ENCODE peak calls at places on chromosomes 6 and 20, in nine cellular contexts. L is left ventricle myocardium inferior; J is astrocyte; B is tibial artery; F is IMR-90; Y is CD8-positive, alpha-beta T cell; K is CD4-positive, CD25-positive, alpha-beta regulatory T cell; M is HepG2; W is hepatocyte. P is an unnamed sample.

GRCh38 chr6:131427441-131428051 is 145.5 kb upstream of the ARG1 start:
- DNase-seq in L (no peak), F (no peak), K (no peak), W (no peak), J (no peak), M (no peak), Y (no peak), B (no peak), P (no peak)

GRCh38 chr20:35225319-35226125 is 968 bp upstream of the MMP24 start:
- DNase-seq in M (no peak), B (no peak), K (no peak), Y (no peak), L (no peak), J (no peak), W (no peak), F (no peak), P (peak; percentile 41)

GRCh38 chr6:53154794-53155193 is 6.2 kb upstream of the GCM1 start:
- DNase-seq in Y (no peak), F (no peak), J (no peak), W (no peak), L (no peak), B (no peak), K (no peak), M (no peak), P (no peak)

GRCh38 chr6:138945354-138945753 is 42.7 kb downstream of the REPS1 start:
- DNase-seq in W (no peak), F (no peak), Y (no peak), J (no peak), M (peak; percentile 13), B (no peak), L (no peak), K (peak; percentile 9), P (no peak)

GRCh38 chr6:26296556-26296856 is 68.5 kb upstream of the BTN3A2 start:
- DNase-seq in K (no peak), L (no peak), M (no peak), W (no peak), Y (no peak), F (no peak), J (no peak), B (no peak), P (no peak)

GRCh38 chr6:111154981-111155380 is 67.7 kb downstream of the SLC16A10 start:
- DNase-seq in F (no peak), M (no peak), B (no peak), Y (no peak), K (no peak), L (no peak), J (no peak), W (no peak), P (no peak)

GRCh38 chr6:99178168-99178567 is 171.3 kb downstream of the FAXC start:
- DNase-seq in J (no peak), L (no peak), M (no peak), F (no peak), Y (no peak), B (no peak), K (no peak), W (peak; percentile 11), P (no peak)

GRCh38 chr20:62850333-62850974 is 11.2 kb downstream of the TCFL5 start:
- DNase-seq in B (no peak), Y (no peak), J (no peak), L (no peak), W (no peak), F (no peak), K (no peak), M (no peak), P (peak; percentile 32)

GRCh38 chr6:138107752-138108592 is 753 bp upstream of the PERP start:
- DNase-seq in W (peak; percentile 71), F (no peak), J (no peak), L (no peak), M (peak; percentile 73), Y (no peak), K (peak; percentile 15), B (no peak), P (peak; percentile 81)

GRCh38 chr20:45987108-45987780 is 15.2 kb upstream of the ZNF335 start:
- DNase-seq in J (no peak), M (peak; percentile 73), W (peak; percentile 83), F (peak; percentile 45), B (no peak), L (peak; percentile 68), Y (peak; percentile 68), K (peak; percentile 70), P (peak; percentile 91)

GRCh38 chr20:3612795-3613560 is 50.2 kb downstream of the GFRA4 start:
- DNase-seq in W (no peak), Y (no peak), F (peak; percentile 13), K (no peak), J (no peak), M (no peak), B (no peak), L (no peak), P (peak; percentile 3)

GRCh38 chr20:3616250-3616649 is 46.9 kb downstream of the GFRA4 start:
- DNase-seq in Y (no peak), J (peak; percentile 52), M (no peak), L (peak; percentile 42), F (peak; percentile 50), B (no peak), K (no peak), W (no peak), P (peak; percentile 17)

GRCh38 chr20:3614509-3614908 is 48.7 kb downstream of the GFRA4 start:
- DNase-seq in F (peak; percentile 56), Y (no peak), W (no peak), B (no peak), M (no peak), K (no peak), L (no peak), J (peak; percentile 6), P (no peak)

DNA sequence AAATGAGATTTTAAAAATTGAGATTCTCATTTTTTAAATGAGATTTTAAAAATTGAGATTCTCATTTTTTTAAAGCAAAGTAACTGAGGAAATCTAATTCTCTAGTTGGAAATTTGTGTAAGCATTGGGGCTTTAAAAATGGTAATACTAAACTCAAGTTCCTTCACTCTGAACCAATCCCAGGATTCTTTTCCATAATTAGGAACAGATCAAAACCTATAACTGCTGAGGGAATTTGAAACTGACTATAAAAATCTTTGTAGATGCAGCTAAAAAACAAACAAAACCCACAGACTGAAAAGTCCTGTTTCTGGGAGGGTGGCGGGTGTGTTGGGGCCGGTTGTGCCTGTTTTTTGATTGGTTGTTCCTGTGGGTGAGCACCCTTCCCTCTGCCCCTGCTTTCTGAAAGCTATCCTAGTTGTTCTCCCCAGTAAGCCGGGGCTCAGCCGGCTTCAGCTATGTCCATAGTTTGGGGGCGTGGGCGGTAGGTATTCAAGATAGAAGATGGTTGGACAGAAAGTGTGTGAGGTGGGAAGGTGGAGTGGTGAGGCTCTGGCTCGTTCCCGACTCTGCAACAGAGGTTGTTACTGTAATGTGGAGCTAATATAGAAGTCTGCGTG is 49.3 kb downstream of the GFRA4 start:
- DNase-seq in L (no peak), W (no peak), B (no peak), F (peak; percentile 6), M (no peak), Y (no peak), J (no peak), K (no peak), P (peak; percentile 10)
- H3K4me3 ChIP-seq in L (no peak overlapping the region), W (no peak overlapping the region), B (no peak overlapping the region), F (no peak overlapping the region), M (no peak overlapping the region), Y (no peak overlapping the region), J (no peak overlapping the region), K (no peak overlapping the region), P (peak overlapping the region; percentile 54)

GRCh38 chr6:4220619-4221018 is 85.2 kb upstream of the ECI2 start:
- DNase-seq in B (no peak), K (no peak), J (no peak), Y (no peak), W (no peak), F (peak; percentile 15), L (no peak), M (no peak), P (no peak)
- H3K9me3 ChIP-seq in B (no peaks in the 10 kb centered on the region), K (no peaks in the 10 kb centered on the region), J (no peaks in the 10 kb centered on the region), Y (no peaks in the 10 kb centered on the region), W (no peaks in the 10 kb centered on the region), F (no peaks in the 10 kb centered on the region), L (no peaks in the 10 kb centered on the region), M (no peaks in the 10 kb centered on the region), P (no peaks in the 10 kb centered on the region)

GRCh38 chr6:147564556-147564955 is 56.1 kb downstream of the SAMD5 start:
- DNase-seq in M (no peak), Y (no peak), J (peak; percentile 44), K (no peak), W (no peak), F (peak; percentile 59), B (no peak), L (no peak), P (no peak)

GRCh38 chr6:147561742-147562141 is 53.3 kb downstream of the SAMD5 start:
- DNase-seq in K (no peak), B (no peak), L (no peak), Y (no peak), W (no peak), J (no peak), M (no peak), F (no peak), P (no peak)

GRCh38 chr6:147560670-147561069 is 52.2 kb downstream of the SAMD5 start:
- DNase-seq in J (no peak), K (no peak), B (no peak), W (no peak), L (no peak), M (no peak), F (no peak), Y (no peak), P (no peak)

GRCh38 chr6:147554281-147554680 is 45.8 kb downstream of the SAMD5 start:
- DNase-seq in M (no peak), J (no peak), B (no peak), F (no peak), K (no peak), L (no peak), Y (no peak), W (no peak), P (no peak)

GRCh38 chr6:147559016-147559415 is 50.5 kb downstream of the SAMD5 start:
- DNase-seq in J (no peak), K (no peak), B (no peak), Y (no peak), L (no peak), F (peak; percentile 5), M (no peak), W (no peak), P (no peak)
- H3K4me3 ChIP-seq in J (no peak overlapping the region), K (no peak overlapping the region), B (no peak overlapping the region), Y (no peak overlapping the region), L (no peak overlapping the region), F (no peak overlapping the region), M (no peak overlapping the region), W (no peak overlapping the region), P (no peak overlapping the region)

DNA sequence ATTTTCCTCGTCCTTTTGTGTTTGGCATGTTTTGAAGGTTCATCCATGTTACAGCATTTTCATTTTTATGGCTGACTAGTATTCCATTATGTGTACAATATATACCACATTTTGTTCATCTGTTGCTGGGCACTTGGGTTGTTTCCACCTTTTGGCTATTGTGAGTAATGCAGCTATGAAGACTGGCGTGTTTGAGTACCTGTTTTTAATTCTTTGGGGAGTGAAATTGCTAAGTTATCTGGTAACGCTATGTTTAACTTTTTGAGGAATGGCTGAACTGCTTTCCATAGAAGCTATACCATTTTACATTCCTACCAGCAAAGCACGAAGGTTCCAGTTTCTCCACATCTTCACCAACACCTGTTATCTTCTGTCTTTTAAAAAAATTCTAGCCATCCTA is 37.0 kb upstream of the MYL9 start:
- DNase-seq in J (no peak), L (no peak), F (no peak), K (no peak), B (no peak), Y (no peak), W (no peak), M (no peak), P (no peak)
- H3K9me3 ChIP-seq in J (no peaks in the 10 kb centered on the region), L (no peaks in the 10 kb centered on the region), F (no peaks in the 10 kb centered on the region), K (no peaks in the 10 kb centered on the region), B (no peaks in the 10 kb centered on the region), Y (no peaks in the 10 kb centered on the region), W (no peaks in the 10 kb centered on the region), M (no peaks in the 10 kb centered on the region), P (no peaks in the 10 kb centered on the region)